ENCODE peak calls at places on chromosomes 16 and 17, in nine cellular contexts. R is mucosa of gallbladder; O is CD4-positive, alpha-beta memory T cell; Y is NCI-H748 treated with DMSO at 0.1 percent for 48 hours; A is stimulated activated CD8-positive, alpha-beta memory T cell treated with anti-CD3 and anti-CD28 coated beads, Interleukin-15, amount 100 ng/mL, for 1 hour; L is dorsolateral prefrontal cortex; J is cardiac muscle cell; U is SW480; C is smooth muscle cell of the brain vasculature. I is an unnamed sample.

GRCh38 chr17:6712058-6712853 is 913 bp downstream of the SLC13A5 start:
- DNase-seq in R (no peak), O (no peak), Y (no peak), A (no peak), L (peak), J (peak), U (peak), C (no peak), I (no peak)

GRCh38 chr17:41678907-41679739 is 9.6 kb upstream of the EIF1 start:
- DNase-seq in R (no peak), O (peak), Y (no peak), A (no peak), L (no peak), J (no peak), U (peak), C (no peak), I (peak)

GRCh38 chr16:15055141-15056053 is 477 bp downstream of the NTAN1 start:
- DNase-seq in R (no peak), O (no peak), Y (peak), A (peak), L (no peak), J (no peak), U (no peak), C (no peak), I (no peak)

GRCh38 chr17:72465191-72466024 is 344.6 kb downstream of the SOX9 start:
- DNase-seq in R (peak), O (no peak), Y (no peak), A (no peak), L (no peak), J (no peak), U (peak), C (peak), I (no peak)

GRCh38 chr16:69520800-69521602 is 44.8 kb upstream of the NFAT5 start:
- DNase-seq in R (no peak), O (no peak), Y (no peak), A (no peak), L (no peak), J (no peak), U (no peak), C (no peak), I (no peak)

GRCh38 chr16:84532299-84532724 is 27.9 kb upstream of the MEAK7 start:
- DNase-seq in R (peak), O (no peak), Y (no peak), A (no peak), L (no peak), J (peak), U (peak), C (no peak), I (no peak)

GRCh38 chr17:48048321-48049140 is at the start of gene NFE2L1:
- DNase-seq in R (peak), O (peak), Y (peak), A (no peak), L (peak), J (peak), U (peak), C (no peak), I (no peak)

GRCh38 chr17:51128089-51128488 is 7.4 kb upstream of the SPAG9 start:
- DNase-seq in R (no peak), O (no peak), Y (no peak), A (no peak), L (no peak), J (no peak), U (no peak), C (no peak), I (no peak)

GRCh38 chr16:9012848-9013507 is 49.3 kb upstream of the USP7 start:
- DNase-seq in R (no peak), O (no peak), Y (no peak), A (no peak), L (no peak), J (peak), U (no peak), C (no peak), I (no peak)

GRCh38 chr17:3035256-3035967 is 28.0 kb downstream of the OR1D5 start:
- DNase-seq in R (no peak), O (no peak), Y (no peak), A (no peak), L (no peak), J (no peak), U (no peak), C (no peak), I (no peak)

GRCh38 chr17:41885733-41886132 is 20.5 kb upstream of the KLHL11 start:
- DNase-seq in R (no peak), O (no peak), Y (no peak), A (no peak), L (no peak), J (peak), U (no peak), C (no peak), I (no peak)

GRCh38 chr16:29962344-29962994 is 590 bp downstream of the TMEM219 start:
- DNase-seq in R (no peak), O (no peak), Y (no peak), A (no peak), L (no peak), J (no peak), U (no peak), C (no peak), I (no peak)

GRCh38 chr16:68643227-68643626 is 1.9 kb upstream of the CDH3 start:
- DNase-seq in R (no peak), O (no peak), Y (no peak), A (no peak), L (no peak), J (no peak), U (no peak), C (no peak), I (no peak)

GRCh38 chr17:61519754-61520440 is 67.7 kb downstream of the TBX4 start:
- DNase-seq in R (no peak), O (no peak), Y (no peak), A (no peak), L (no peak), J (no peak), U (no peak), C (no peak), I (no peak)

GRCh38 chr17:9356488-9356911 is 219.1 kb downstream of the STX8 start:
- DNase-seq in R (no peak), O (no peak), Y (no peak), A (no peak), L (peak), J (peak), U (no peak), C (no peak), I (no peak)

GRCh38 chr16:85028638-85029412 is 1.2 kb downstream of the KIAA0513 start:
- DNase-seq in R (peak), O (peak), Y (no peak), A (peak), L (no peak), J (no peak), U (peak), C (no peak), I (peak)

GRCh38 chr17:82917656-82918345 is 78.0 kb upstream of the ZNF750 start:
- DNase-seq in R (no peak), O (no peak), Y (no peak), A (no peak), L (no peak), J (peak), U (no peak), C (no peak), I (peak)